ENCODE peak calls at places on chromosomes 7 and 10, in ten cellular contexts. Q is spleen, F is K562, I is HCT116, H is HepG2, O is esophagus squamous epithelium, T is body of pancreas, S is IMR-90, J is suprapubic skin, N is GM12878. P is an unnamed sample. For H3K27me3, the result is how much of the 10 kb centered on the place peaks cover.

GRCh38 chr7:88104732-88105131 is 115.1 kb downstream of the SRI start:
- DNase-seq in J (no peak), Q (no peak), N (no peak), T (no peak), S (no peak), I (no peak), O (no peak), H (no peak), F (no peak), P (no peak)

GRCh38 chr10:47279276-47279675 is 20.7 kb upstream of the GDF10 start:
- DNase-seq in F (no peak), H (no peak), Q (no peak), N (no peak), I (no peak), S (no peak), O (no peak), J (peak), T (no peak), P (no peak)

GRCh38 chr7:148116195-148116594 is 474.4 kb upstream of the C7orf33 start:
- DNase-seq in T (no peak), Q (no peak), I (no peak), N (no peak), S (no peak), F (no peak), O (no peak), H (no peak), J (no peak), P (no peak)

GRCh38 chr7:44162179-44162578 is 21.0 kb upstream of the MYL7 start:
- DNase-seq in Q (no peak), T (peak), J (peak), I (no peak), N (no peak), H (no peak), F (no peak), S (no peak), O (no peak), P (no peak)

GRCh38 chr10:124313374-124313773 is 105.3 kb downstream of the OAT start:
- DNase-seq in H (no peak), I (no peak), O (no peak), N (no peak), J (peak), F (no peak), S (no peak), Q (peak), T (no peak), P (no peak)

GRCh38 chr7:117645456-117646181 is 165.8 kb downstream of the CFTR start:
- DNase-seq in S (peak), H (no peak), T (no peak), I (no peak), J (no peak), O (no peak), F (no peak), N (no peak), Q (no peak), P (no peak)

GRCh38 chr7:112204072-112204775 is 2.0 kb downstream of the DOCK4 start:
- DNase-seq in N (no peak), I (no peak), T (no peak), J (no peak), Q (no peak), F (no peak), H (no peak), S (no peak), O (no peak), P (peak)

GRCh38 chr7:27739301-27739913 is 555 bp upstream of the TAX1BP1 start:
- DNase-seq in J (no peak), Q (peak), H (no peak), T (no peak), O (no peak), I (no peak), F (peak), S (peak), N (no peak), P (no peak)

GRCh38 chr7:22564511-22565045 is 64.6 kb upstream of the STEAP1B start:
- DNase-seq in T (peak), S (peak), O (no peak), F (no peak), H (no peak), J (no peak), I (no peak), Q (no peak), N (no peak), P (no peak)

GRCh38 chr10:118545381-118545780 is 50.1 kb downstream of the PRLHR start:
- DNase-seq in H (no peak), T (no peak), O (no peak), Q (no peak), J (no peak), S (no peak), I (no peak), F (no peak), N (no peak), P (no peak)

GRCh38 chr10:63534723-63535122 is 13.5 kb downstream of the REEP3 start:
- DNase-seq in S (no peak), N (no peak), T (no peak), J (no peak), H (no peak), O (no peak), I (no peak), Q (no peak), F (no peak), P (no peak)

GRCh38 chr10:99996934-99997648 is 12.7 kb downstream of the DNMBP start:
- DNase-seq in N (no peak), H (no peak), Q (no peak), J (no peak), O (no peak), F (no peak), T (no peak), S (peak), I (no peak), P (no peak)

DNA sequence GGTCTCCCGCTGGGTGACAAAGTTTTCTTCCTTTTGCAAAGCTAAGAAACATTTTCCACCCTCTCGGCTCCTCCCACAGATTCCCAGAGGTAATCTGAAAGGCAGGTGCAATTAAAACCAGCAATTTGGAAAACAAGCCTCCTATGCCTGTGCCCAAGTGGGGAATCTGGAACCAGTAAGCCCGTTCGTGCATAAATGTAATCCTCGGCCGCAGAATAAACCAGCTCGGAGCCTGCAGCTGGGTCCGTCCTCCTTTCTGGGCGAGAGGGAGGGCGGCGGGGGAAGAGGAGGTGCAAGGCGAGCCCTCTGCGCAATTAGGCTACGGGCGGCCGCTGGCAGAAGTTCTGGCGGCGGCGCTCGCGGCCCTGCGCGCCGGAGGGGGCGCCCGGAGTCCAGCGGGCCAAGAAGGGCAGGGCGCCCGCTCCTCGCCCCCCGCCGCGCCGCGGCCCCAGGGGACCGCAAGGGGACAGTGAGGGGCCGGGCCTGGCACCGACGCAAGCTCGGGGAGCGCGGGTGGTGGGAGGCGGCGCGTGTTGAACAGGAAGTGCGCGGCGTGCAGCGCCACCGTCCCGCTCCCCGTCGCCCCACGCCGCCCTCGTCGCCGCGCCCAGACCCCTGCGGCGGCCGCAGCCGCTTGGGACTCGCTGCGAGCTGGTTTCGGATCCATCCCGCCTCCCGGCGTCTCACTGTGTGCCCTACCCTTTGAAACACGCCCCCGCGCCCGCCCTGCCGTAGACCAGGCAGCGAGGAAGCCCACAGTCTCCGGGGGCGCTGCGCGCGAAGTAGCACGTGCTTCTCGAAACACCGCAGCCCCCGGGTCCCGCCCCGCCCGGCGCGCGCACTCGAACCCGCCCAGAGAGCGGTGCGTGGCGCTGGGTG is at the start of gene PRKAG2:
- DNase-seq in N (no peak), I (no peak), T (peak), Q (peak), S (no peak), F (peak), O (peak), H (no peak), J (peak), P (peak)
- TF ChIP-seq POLR2A in N (no peak), I (no peak), T (peak), Q (no peak), S (no peak), F (no peak), O (no peak), H (no peak), J (no peak), P (peak)

GRCh38 chr10:113426181-113426837 is 126.5 kb upstream of the HABP2 start:
- DNase-seq in O (no peak), H (no peak), I (no peak), J (no peak), T (no peak), F (no peak), Q (no peak), N (no peak), S (no peak), P (no peak)
- H3K27me3 ChIP-seq in O (under half), H (under half), I (under half), J (under half), T (under half), F (under half), Q (under half), N (under half), S (under half), P (under half)

GRCh38 chr10:66773418-66773817 is 152.4 kb upstream of the LRRTM3 start:
- DNase-seq in O (no peak), F (no peak), S (no peak), Q (no peak), N (no peak), H (no peak), J (no peak), I (no peak), T (no peak), P (no peak)

GRCh38 chr10:66767707-66768106 is 158.1 kb upstream of the LRRTM3 start:
- DNase-seq in I (no peak), F (no peak), S (no peak), T (no peak), O (no peak), Q (no peak), H (no peak), J (no peak), N (no peak), P (no peak)

GRCh38 chr10:66778351-66778750 is 147.5 kb upstream of the LRRTM3 start:
- DNase-seq in O (no peak), T (no peak), H (no peak), Q (no peak), I (no peak), N (no peak), S (no peak), J (no peak), F (no peak), P (no peak)

GRCh38 chr10:66772511-66772910 is 153.3 kb upstream of the LRRTM3 start:
- DNase-seq in O (no peak), S (peak), T (no peak), H (no peak), N (no peak), J (no peak), Q (no peak), F (no peak), I (no peak), P (no peak)
- TF ChIP-seq POLR2A in O (no peak), S (no peak), T (no peak), H (no peak), N (no peak), J (no peak), Q (no peak), F (no peak), I (no peak), P (no peak)

DNA sequence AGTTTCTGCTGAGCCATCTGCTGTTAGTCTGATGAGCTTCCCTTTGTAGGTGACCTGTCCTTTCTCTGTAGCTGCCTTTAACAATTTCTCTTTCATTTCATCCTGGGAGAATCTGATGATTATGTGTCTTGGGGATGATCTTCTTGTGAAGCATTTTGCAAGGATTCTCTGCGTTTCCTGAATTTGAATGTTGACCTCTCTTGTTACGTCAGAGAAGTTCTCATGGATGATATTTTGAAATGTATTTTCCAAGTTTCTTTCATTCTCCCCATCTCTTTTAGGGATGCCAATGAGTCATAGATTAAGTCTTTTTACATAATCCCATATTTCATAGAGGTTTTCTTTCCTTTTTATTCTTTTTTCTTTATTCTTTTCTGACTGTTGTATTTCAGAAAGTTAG is 184.2 kb upstream of the BET1 start:
- DNase-seq in S (no peak), T (no peak), Q (no peak), J (no peak), H (no peak), F (no peak), N (no peak), O (no peak), I (no peak), P (no peak)
- H3K27me3 ChIP-seq in S (under half), T (under half), Q (under half), J (under half), H (under half), F (under half), N (under half), O (under half), I (under half), P (under half)

GRCh38 chr10:78335691-78336401 is 302.2 kb downstream of the RPS24 start:
- DNase-seq in J (no peak), S (peak), H (no peak), T (peak), F (no peak), N (no peak), O (no peak), Q (no peak), I (no peak), P (peak)
- TF ChIP-seq POLR2A in J (no peak), S (no peak), H (no peak), T (no peak), F (no peak), N (no peak), O (no peak), Q (no peak), I (no peak), P (no peak)

GRCh38 chr10:128151031-128151430 is 24.8 kb upstream of the MKI67 start:
- DNase-seq in Q (no peak), F (no peak), J (peak), N (no peak), O (no peak), I (no peak), H (no peak), T (no peak), S (no peak), P (no peak)
- H3K27me3 ChIP-seq in Q (under half), F (under half), J (under half), N (under half), O (under half), I (under half), H (under half), T (under half), S (under half), P (under half)

GRCh38 chr7:152435384-152436278 is at the start of gene KMT2C:
- DNase-seq in S (peak), T (peak), I (no peak), F (peak), J (no peak), O (no peak), Q (peak), N (no peak), H (no peak), P (peak)
- TF ChIP-seq POLR2A in S (peak), T (peak), I (no peak), F (peak), J (no peak), O (no peak), Q (peak), N (peak), H (no peak), P (peak)

GRCh38 chr10:6640433-6641040 is 60.5 kb upstream of the PRKCQ start:
- DNase-seq in J (no peak), O (no peak), H (no peak), F (no peak), I (no peak), N (no peak), Q (no peak), T (no peak), S (no peak), P (no peak)

GRCh38 chr10:6642881-6643280 is 62.8 kb upstream of the PRKCQ start:
- DNase-seq in O (no peak), H (no peak), I (no peak), Q (no peak), F (no peak), N (no peak), S (no peak), J (no peak), T (no peak), P (no peak)

GRCh38 chr10:6649107-6649720 is 69.1 kb upstream of the PRKCQ start:
- DNase-seq in T (no peak), N (no peak), F (no peak), S (no peak), O (no peak), J (no peak), I (no peak), H (no peak), Q (no peak), P (no peak)

GRCh38 chr10:6647811-6648526 is 67.9 kb upstream of the PRKCQ start:
- DNase-seq in I (peak), O (no peak), S (no peak), N (no peak), Q (peak), T (peak), H (peak), F (peak), J (no peak), P (no peak)

DNA sequence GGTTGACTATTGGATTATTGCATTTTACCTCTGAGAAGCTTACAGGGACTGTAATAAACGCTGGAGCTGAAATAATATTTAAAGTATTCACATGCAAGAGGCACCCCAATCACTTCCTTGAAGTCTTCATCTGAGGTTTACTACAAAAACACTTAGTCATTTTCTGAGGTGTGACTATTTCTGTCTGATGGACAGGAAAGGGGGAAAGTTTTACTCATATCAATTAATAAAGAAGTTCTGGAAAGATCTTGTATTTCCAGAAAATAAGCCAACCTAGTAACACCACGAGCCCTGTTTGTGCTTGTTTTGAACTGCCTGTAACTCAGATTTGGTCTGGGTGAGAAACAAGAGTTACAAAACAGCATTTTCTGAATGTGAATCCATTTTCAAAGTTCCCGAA is 63.9 kb upstream of the PRKCQ start:
- DNase-seq in F (no peak), N (no peak), H (no peak), T (no peak), J (no peak), Q (no peak), I (no peak), S (no peak), O (no peak), P (no peak)
- H3K27me3 ChIP-seq in F (under half), N (under half), H (under half), T (under half), J (under half), Q (under half), I (half or more), S (under half), O (under half), P (under half)

DNA sequence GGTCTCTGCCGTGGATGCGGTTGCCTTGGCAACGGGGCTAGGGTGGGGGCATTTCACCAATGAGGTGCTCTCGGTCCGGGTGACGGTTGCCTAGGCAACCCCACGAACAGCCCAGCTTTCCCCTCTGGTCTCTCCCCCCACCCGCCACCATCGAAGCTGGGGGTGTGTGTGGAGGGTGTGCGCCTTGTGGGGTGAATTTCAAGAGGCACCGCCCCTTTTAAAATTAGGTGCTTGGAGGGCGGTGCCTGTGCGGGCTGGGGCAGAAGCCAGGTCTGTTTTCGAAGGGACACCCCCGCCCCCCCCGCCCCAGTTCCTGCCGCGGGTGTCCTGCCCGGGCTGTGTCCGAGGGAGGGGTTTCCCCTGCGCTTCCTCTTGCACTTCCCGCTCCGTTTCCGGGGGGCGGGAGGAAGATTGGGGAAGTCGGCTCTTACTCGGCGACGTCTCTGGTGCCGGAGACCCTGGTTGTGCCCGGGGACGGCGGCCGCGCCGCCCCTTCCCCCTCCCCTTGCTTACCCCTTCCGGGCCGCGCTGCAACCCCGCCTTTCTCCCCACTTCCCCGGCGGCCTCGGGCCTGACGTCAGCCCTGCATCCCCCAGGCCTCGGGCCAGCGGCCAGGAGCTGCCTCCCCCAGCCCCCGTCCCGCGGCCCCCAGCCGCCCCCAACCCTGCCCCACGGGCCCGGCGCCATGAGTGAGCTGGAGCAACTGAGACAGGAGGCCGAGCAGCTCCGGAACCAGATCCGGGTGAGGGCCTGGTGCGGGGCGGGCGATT is 2.2 kb downstream of the GNB2 start:
- DNase-seq in O (peak), N (peak), J (peak), F (peak), T (peak), S (peak), Q (peak), H (no peak), I (no peak), P (peak)
- TF ChIP-seq POLR2A in O (no peak), N (peak), J (no peak), F (no peak), T (no peak), S (no peak), Q (no peak), H (no peak), I (no peak), P (peak)

P was measured in prostate gland.